ENCODE peak calls at places on chromosomes 4 and X, in eight cellular contexts. X, Z, M, R, C, H, L and F are unnamed samples. For H3K4me1, the result is how much of the 10 kb centered on the place peaks cover.

GRCh38 chr4:170750519-170750918 is 660.8 kb upstream of the AADAT start:
- DNase-seq in X (no peak), Z (no peak), M (no peak), R (no peak), C (no peak), H (no peak), L (no peak), F (no peak)

GRCh38 chr4:185773419-185773818 is 38.6 kb downstream of the SORBS2 start:
- DNase-seq in X (no peak), Z (no peak), M (no peak), R (peak), C (no peak), H (peak), L (peak), F (peak)

GRCh38 chr4:144509088-144509854 is 136.7 kb upstream of the HHIP start:
- DNase-seq in X (no peak), Z (no peak), M (no peak), R (no peak), C (no peak), H (no peak), L (no peak), F (no peak)

GRCh38 chrX:43559643-43560042 is 96.5 kb upstream of the MAOA start:
- DNase-seq in X (peak), Z (no peak), M (no peak), R (peak), C (peak), H (peak), L (no peak), F (no peak)

GRCh38 chr4:10456270-10457254 is 664 bp downstream of the ZNF518B start:
- DNase-seq in X (peak), Z (peak), M (peak), R (peak), C (peak), H (peak), L (peak), F (peak)

GRCh38 chr4:168021666-168022065 is 70.7 kb upstream of the ANXA10 start:
- DNase-seq in X (no peak), Z (no peak), M (no peak), R (no peak), C (no peak), H (no peak), L (no peak), F (no peak)

GRCh38 chr4:112704991-112705845 is 68.3 kb downstream of the LARP7 start:
- DNase-seq in X (peak), Z (no peak), M (peak), R (peak), C (no peak), H (peak), L (peak), F (no peak)

GRCh38 chrX:137926090-137926489 is 360.2 kb downstream of the ZIC3 start:
- DNase-seq in X (no peak), Z (no peak), M (no peak), R (peak), C (no peak), H (no peak), L (no peak), F (no peak)

GRCh38 chr4:76488905-76489798 is 54.1 kb downstream of the SHROOM3 start:
- DNase-seq in X (no peak), Z (no peak), M (no peak), R (no peak), C (no peak), H (no peak), L (no peak), F (no peak)

GRCh38 chr4:76486588-76487276 is 51.7 kb downstream of the SHROOM3 start:
- DNase-seq in X (no peak), Z (no peak), M (no peak), R (no peak), C (no peak), H (no peak), L (no peak), F (no peak)

GRCh38 chr4:76485450-76485849 is 50.4 kb downstream of the SHROOM3 start:
- DNase-seq in X (peak), Z (no peak), M (no peak), R (peak), C (peak), H (no peak), L (no peak), F (no peak)

GRCh38 chr4:76494243-76494642 is 59.2 kb downstream of the SHROOM3 start:
- DNase-seq in X (no peak), Z (no peak), M (no peak), R (no peak), C (no peak), H (no peak), L (no peak), F (no peak)

GRCh38 chr4:76489799-76490176 is 54.8 kb downstream of the SHROOM3 start:
- DNase-seq in X (no peak), Z (no peak), M (no peak), R (no peak), C (no peak), H (no peak), L (no peak), F (no peak)
- H3K4me3 ChIP-seq in X (no peak), Z (no peak), M (no peak), R (no peak), C (no peak), H (no peak), L (no peak), F (no peak)

GRCh38 chr4:13704020-13704419 is 76.5 kb upstream of the BOD1L1 start:
- DNase-seq in X (peak), Z (no peak), M (no peak), R (no peak), C (peak), H (no peak), L (no peak), F (no peak)
- H3K4me1 ChIP-seq in X (under half), Z (under half), M (under half), R (under half), C (under half), H (under half), L (half or more), F (under half)

DNA sequence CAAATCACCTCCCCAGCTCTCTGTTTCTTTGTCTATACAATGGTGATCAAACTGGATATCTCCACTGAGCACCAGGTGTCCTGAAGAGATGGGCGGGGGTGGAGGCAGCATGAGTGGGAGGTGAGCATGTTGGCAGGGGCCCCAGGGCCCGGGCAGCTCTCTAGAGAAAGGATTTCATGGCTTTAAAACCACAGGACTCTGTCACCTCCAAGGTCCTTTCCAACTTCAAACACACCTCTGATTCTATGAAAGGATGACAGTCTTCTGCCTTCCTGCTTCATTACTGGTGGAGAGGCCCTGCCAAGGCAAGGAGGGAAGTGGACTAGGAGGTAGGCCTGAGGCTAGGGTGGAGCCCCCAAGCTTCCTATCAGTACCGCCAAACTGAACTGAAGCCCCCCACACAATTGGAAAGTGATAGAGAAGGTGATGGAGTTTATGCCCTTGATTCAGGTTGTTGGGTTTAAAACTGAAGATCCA is 38.6 kb downstream of the TRIM2 start:
- DNase-seq in X (no peak), Z (no peak), M (no peak), R (no peak), C (no peak), H (no peak), L (no peak), F (no peak)
- H3K27ac ChIP-seq in X (peak), Z (no peak), M (no peak), R (no peak), C (peak), H (no peak), L (no peak), F (no peak)

DNA sequence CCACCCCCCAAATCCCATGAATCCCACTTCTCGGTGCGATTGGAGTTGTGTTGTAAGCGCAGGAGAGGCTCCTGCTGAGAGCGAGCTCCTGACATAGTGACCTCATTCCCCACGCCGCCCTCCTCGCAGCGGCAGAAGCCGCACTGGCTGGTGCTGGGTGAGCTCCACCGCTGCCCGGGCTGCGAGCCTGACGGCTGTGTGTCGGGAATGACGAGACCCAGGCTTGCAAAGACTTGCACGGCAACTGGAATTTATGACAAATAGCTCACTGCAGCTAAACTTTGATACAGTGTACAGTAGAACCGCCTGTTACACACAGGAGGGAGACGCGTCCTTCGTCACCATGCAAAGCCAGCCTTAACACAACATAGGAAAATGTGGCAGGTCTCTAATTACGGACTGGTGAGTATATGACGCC is 82.4 kb downstream of the STOX2 start:
- DNase-seq in X (peak), Z (no peak), M (peak), R (peak), C (peak), H (peak), L (no peak), F (peak)
- H3K4me3 ChIP-seq in X (no peak), Z (no peak), M (peak), R (no peak), C (peak), H (no peak), L (no peak), F (peak)

GRCh38 chr4:73205482-73205881 is 53.1 kb downstream of the ANKRD17 start:
- DNase-seq in X (no peak), Z (no peak), M (no peak), R (no peak), C (no peak), H (no peak), L (no peak), F (no peak)

GRCh38 chr4:73208376-73208775 is 50.2 kb downstream of the ANKRD17 start:
- DNase-seq in X (no peak), Z (no peak), M (no peak), R (no peak), C (no peak), H (no peak), L (no peak), F (no peak)

GRCh38 chr4:73211968-73212367 is 46.6 kb downstream of the ANKRD17 start:
- DNase-seq in X (no peak), Z (no peak), M (no peak), R (no peak), C (no peak), H (no peak), L (no peak), F (no peak)

GRCh38 chr4:73206236-73206635 is 52.4 kb downstream of the ANKRD17 start:
- DNase-seq in X (no peak), Z (no peak), M (no peak), R (no peak), C (no peak), H (no peak), L (no peak), F (no peak)
- H3K4me1 ChIP-seq in X (under half), Z (under half), M (under half), R (under half), C (under half), H (under half), L (under half), F (under half)

GRCh38 chrX:76172325-76172887 is 456 bp upstream of the PBDC1 start:
- DNase-seq in X (no peak), Z (no peak), M (no peak), R (no peak), C (no peak), H (no peak), L (no peak), F (no peak)
- H3K27ac ChIP-seq in X (peak), Z (peak), M (peak), R (peak), C (peak), H (peak), L (peak), F (peak)